ENCODE peak calls at places on chromosomes 2 and 18, in ten cellular contexts. R is stimulated activated CD8-positive, alpha-beta memory T cell treated with anti-CD3 and anti-CD28 coated beads, Interleukin-15, amount 100 ng/mL, for 48 hours; B is activated naive CD8-positive, alpha-beta T cell treated with anti-CD3 and anti-CD28 coated beads, Interleukin-2, amount 50 U/mL, for 24 hours; G is ELF-1; T is stimulated activated CD4-positive, alpha-beta T cell treated with anti-CD3 and anti-CD28 coated beads, Interleukin-2, amount 100 ng/mL, for 24 hours; M is COR-L47; E is AG04450; K is natural killer cell treated with Interleukin-12 subunit alpha and Interleukin-12 subunit beta and Interleukin-15 and Interleukin-18, amount 100 ng/mL, for 72 hours; Y is GM12891; U is HS-27A. N is an unnamed sample.

GRCh38 chr2:109466674-109467575 is 146.8 kb downstream of the SEPTIN10 start:
- DNase-seq in R (no peak), B (no peak), G (no peak), T (no peak), M (no peak), E (no peak), K (no peak), Y (no peak), U (peak; percentile 97), N (no peak)

GRCh38 chr2:29223851-29224692 is 108.9 kb downstream of the CLIP4 start:
- DNase-seq in R (no peak), B (no peak), G (no peak), T (no peak), M (peak; percentile 19), E (peak; percentile 11), K (no peak), Y (no peak), U (peak; percentile 41), N (no peak)

GRCh38 chr2:223897669-223898314 is 47.3 kb downstream of the WDFY1 start:
- DNase-seq in R (no peak), B (no peak), G (no peak), T (no peak), M (no peak), E (no peak), K (no peak), Y (no peak), U (no peak), N (no peak)

GRCh38 chr18:8252371-8252770 is 356.9 kb upstream of the RAB12 start:
- DNase-seq in R (no peak), B (no peak), G (no peak), T (no peak), M (no peak), E (no peak), K (no peak), Y (no peak), U (no peak), N (no peak)

GRCh38 chr2:19600506-19600905 is 242.1 kb upstream of the OSR1 start:
- DNase-seq in R (no peak), B (no peak), G (no peak), T (no peak), M (no peak), E (no peak), K (no peak), Y (no peak), U (no peak), N (no peak)

GRCh38 chr2:173524257-173524951 is 169.7 kb downstream of the CDCA7 start:
- DNase-seq in R (no peak), B (no peak), G (no peak), T (no peak), M (no peak), E (no peak), K (no peak), Y (no peak), U (no peak), N (no peak)

GRCh38 chr2:196515041-196515440 is 124.5 kb upstream of the CCDC150 start:
- DNase-seq in R (no peak), B (no peak), G (no peak), T (no peak), M (no peak), E (no peak), K (no peak), Y (no peak), U (no peak), N (no peak)

GRCh38 chr2:100105678-100106054 is 36.7 kb downstream of the AFF3 start:
- DNase-seq in R (no peak), B (no peak), G (peak; percentile 26), T (no peak), M (no peak), E (no peak), K (no peak), Y (no peak), U (no peak), N (no peak)

GRCh38 chr2:26696352-26696816 is 3.9 kb downstream of the KCNK3 start:
- DNase-seq in R (no peak), B (no peak), G (no peak), T (no peak), M (no peak), E (peak; percentile 42), K (no peak), Y (no peak), U (peak; percentile 58), N (no peak)

GRCh38 chr2:177331446-177331997 is 61.1 kb upstream of the AGPS start:
- DNase-seq in R (no peak), B (no peak), G (no peak), T (no peak), M (no peak), E (no peak), K (no peak), Y (no peak), U (no peak), N (no peak)

GRCh38 chr2:226124548-226125011 is 675.0 kb downstream of the IRS1 start:
- DNase-seq in R (no peak), B (no peak), G (peak; percentile 46), T (no peak), M (no peak), E (no peak), K (no peak), Y (no peak), U (no peak), N (no peak)

GRCh38 chr2:219991116-219991515 is 363.7 kb downstream of the SLC4A3 start:
- DNase-seq in R (no peak), B (no peak), G (no peak), T (no peak), M (no peak), E (no peak), K (no peak), Y (no peak), U (no peak), N (no peak)

GRCh38 chr18:28637897-28638296 is 461.0 kb upstream of the CDH2 start:
- DNase-seq in R (no peak), B (no peak), G (no peak), T (no peak), M (peak; percentile 22), E (no peak), K (no peak), Y (no peak), U (no peak), N (no peak)

GRCh38 chr2:61978522-61978921 is 73.0 kb downstream of the COMMD1 start:
- DNase-seq in R (no peak), B (no peak), G (no peak), T (no peak), M (peak; percentile 0), E (no peak), K (no peak), Y (peak; percentile 24), U (no peak), N (no peak)

GRCh38 chr2:159086332-159086731 is 117.9 kb downstream of the TANC1 start:
- DNase-seq in R (no peak), B (no peak), G (no peak), T (no peak), M (peak; percentile 36), E (no peak), K (no peak), Y (no peak), U (no peak), N (no peak)

GRCh38 chr2:74919827-74920226 is 38.6 kb upstream of the POLE4 start:
- DNase-seq in R (peak; percentile 51), B (peak; percentile 81), G (peak; percentile 85), T (peak; percentile 82), M (peak; percentile 65), E (no peak), K (peak; percentile 77), Y (peak; percentile 67), U (no peak), N (peak; percentile 55)

GRCh38 chr2:240564191-240564570 is 4.0 kb downstream of the DUSP28 start:
- DNase-seq in R (no peak), B (no peak), G (no peak), T (no peak), M (no peak), E (no peak), K (no peak), Y (no peak), U (no peak), N (no peak)

GRCh38 chr2:64637000-64637628 is 16.6 kb downstream of the SERTAD2 start:
- DNase-seq in R (no peak), B (no peak), G (no peak), T (no peak), M (no peak), E (no peak), K (no peak), Y (no peak), U (no peak), N (no peak)

GRCh38 chr2:200788129-200788718 is 23.5 kb upstream of the BZW1 start:
- DNase-seq in R (no peak), B (no peak), G (no peak), T (no peak), M (no peak), E (no peak), K (no peak), Y (no peak), U (no peak), N (no peak)

GRCh38 chr2:27261241-27261925 is 1.5 kb downstream of the SLC30A3 start:
- DNase-seq in R (no peak), B (no peak), G (no peak), T (no peak), M (no peak), E (no peak), K (no peak), Y (no peak), U (no peak), N (no peak)

GRCh38 chr18:58965930-58966662 is 101.4 kb downstream of the ZNF532 start:
- DNase-seq in R (no peak), B (no peak), G (no peak), T (no peak), M (no peak), E (no peak), K (no peak), Y (no peak), U (no peak), N (no peak)

GRCh38 chr2:223819891-223820290 is 17.5 kb downstream of the AP1S3 start:
- DNase-seq in R (no peak), B (no peak), G (no peak), T (no peak), M (no peak), E (no peak), K (no peak), Y (no peak), U (no peak), N (no peak)

GRCh38 chr2:55026202-55026601 is 24.0 kb downstream of the RTN4 start:
- DNase-seq in R (no peak), B (no peak), G (no peak), T (no peak), M (no peak), E (no peak), K (no peak), Y (no peak), U (no peak), N (no peak)

GRCh38 chr2:134711622-134712125 is 7.1 kb downstream of the TMEM163 start:
- DNase-seq in R (no peak), B (no peak), G (peak; percentile 37), T (no peak), M (no peak), E (no peak), K (no peak), Y (no peak), U (no peak), N (no peak)

GRCh38 chr2:239387811-239388210 is 13.0 kb downstream of the HDAC4 start:
- DNase-seq in R (no peak), B (no peak), G (no peak), T (no peak), M (no peak), E (no peak), K (no peak), Y (no peak), U (no peak), N (no peak)

GRCh38 chr2:229025653-229026052 is 245.4 kb downstream of the PID1 start:
- DNase-seq in R (no peak), B (no peak), G (no peak), T (no peak), M (no peak), E (no peak), K (no peak), Y (no peak), U (no peak), N (no peak)

GRCh38 chr2:112627060-112628040 is 18.4 kb upstream of the SLC20A1 start:
- DNase-seq in R (no peak), B (no peak), G (no peak), T (no peak), M (no peak), E (peak; percentile 88), K (no peak), Y (no peak), U (peak; percentile 97), N (no peak)

GRCh38 chr2:139034064-139034463 is 253.9 kb upstream of the NXPH2 start:
- DNase-seq in R (no peak), B (no peak), G (no peak), T (no peak), M (no peak), E (no peak), K (no peak), Y (no peak), U (no peak), N (no peak)